ENCODE peak calls at places on chromosome 10, in nine cellular contexts. One of them, this sample, is unnamed.

GRCh38 chr10:14192746-14193145 is 138.0 kb downstream of the FRMD4A start:
- DNase-seq in natural killer cell: no peak
- DNase-seq in OCI-M1: no peak
- DNase-seq in prostate gland: no peak
- DNase-seq in Peyer's patch: no peak
- DNase-seq in stimulated activated CD4-positive, alpha-beta T cell treated with anti-CD3 and anti-CD28 coated beads, Interleukin-1b, Interleukin-23, amount 100 ng/mL, for 1 hour: no peak
- DNase-seq in uterus: no peak
- DNase-seq in EH: no peak
- DNase-seq in activated CD4-positive, alpha-beta T cell treated with anti-CD3 and anti-CD28 coated beads for 48 hours: no peak
- DNase-seq in this sample: no peak

GRCh38 chr10:15605740-15606369 is 113.9 kb downstream of the ITGA8 start:
- DNase-seq in EH: peak
- DNase-seq in natural killer cell: no peak
- DNase-seq in uterus: no peak
- DNase-seq in prostate gland: no peak
- DNase-seq in Peyer's patch: no peak
- DNase-seq in OCI-M1: no peak
- DNase-seq in stimulated activated CD4-positive, alpha-beta T cell treated with anti-CD3 and anti-CD28 coated beads, Interleukin-1b, Interleukin-23, amount 100 ng/mL, for 1 hour: no peak
- DNase-seq in activated CD4-positive, alpha-beta T cell treated with anti-CD3 and anti-CD28 coated beads for 48 hours: no peak
- DNase-seq in this sample: no peak

GRCh38 chr10:72796042-72796441 is 97.5 kb upstream of the OIT3 start:
- DNase-seq in Peyer's patch: no peak
- DNase-seq in activated CD4-positive, alpha-beta T cell treated with anti-CD3 and anti-CD28 coated beads for 48 hours: no peak
- DNase-seq in stimulated activated CD4-positive, alpha-beta T cell treated with anti-CD3 and anti-CD28 coated beads, Interleukin-1b, Interleukin-23, amount 100 ng/mL, for 1 hour: no peak
- DNase-seq in prostate gland: no peak
- DNase-seq in natural killer cell: no peak
- DNase-seq in uterus: no peak
- DNase-seq in OCI-M1: peak
- DNase-seq in EH: peak
- DNase-seq in this sample: no peak

GRCh38 chr10:84118395-84119006 is 20.8 kb upstream of the GHITM start:
- DNase-seq in Peyer's patch: no peak
- DNase-seq in natural killer cell: no peak
- DNase-seq in EH: no peak
- DNase-seq in uterus: no peak
- DNase-seq in prostate gland: no peak
- DNase-seq in activated CD4-positive, alpha-beta T cell treated with anti-CD3 and anti-CD28 coated beads for 48 hours: peak
- DNase-seq in stimulated activated CD4-positive, alpha-beta T cell treated with anti-CD3 and anti-CD28 coated beads, Interleukin-1b, Interleukin-23, amount 100 ng/mL, for 1 hour: no peak
- DNase-seq in OCI-M1: no peak
- DNase-seq in this sample: no peak

GRCh38 chr10:74851834-74852233 is 25.4 kb downstream of the KAT6B start:
- DNase-seq in stimulated activated CD4-positive, alpha-beta T cell treated with anti-CD3 and anti-CD28 coated beads, Interleukin-1b, Interleukin-23, amount 100 ng/mL, for 1 hour: no peak
- DNase-seq in prostate gland: no peak
- DNase-seq in Peyer's patch: no peak
- DNase-seq in EH: peak
- DNase-seq in natural killer cell: no peak
- DNase-seq in activated CD4-positive, alpha-beta T cell treated with anti-CD3 and anti-CD28 coated beads for 48 hours: no peak
- DNase-seq in uterus: no peak
- DNase-seq in OCI-M1: no peak
- DNase-seq in this sample: no peak

GRCh38 chr10:124926548-124926947 is 15.4 kb upstream of the ZRANB1 start:
- DNase-seq in OCI-M1: no peak
- DNase-seq in EH: no peak
- DNase-seq in natural killer cell: no peak
- DNase-seq in prostate gland: no peak
- DNase-seq in Peyer's patch: no peak
- DNase-seq in activated CD4-positive, alpha-beta T cell treated with anti-CD3 and anti-CD28 coated beads for 48 hours: no peak
- DNase-seq in stimulated activated CD4-positive, alpha-beta T cell treated with anti-CD3 and anti-CD28 coated beads, Interleukin-1b, Interleukin-23, amount 100 ng/mL, for 1 hour: no peak
- DNase-seq in uterus: no peak
- DNase-seq in this sample: no peak

GRCh38 chr10:120503695-120504094 is 46.7 kb downstream of the PLPP4 start:
- DNase-seq in OCI-M1: no peak
- DNase-seq in Peyer's patch: no peak
- DNase-seq in uterus: no peak
- DNase-seq in activated CD4-positive, alpha-beta T cell treated with anti-CD3 and anti-CD28 coated beads for 48 hours: no peak
- DNase-seq in EH: peak
- DNase-seq in prostate gland: no peak
- DNase-seq in natural killer cell: no peak
- DNase-seq in stimulated activated CD4-positive, alpha-beta T cell treated with anti-CD3 and anti-CD28 coated beads, Interleukin-1b, Interleukin-23, amount 100 ng/mL, for 1 hour: no peak
- DNase-seq in this sample: no peak

GRCh38 chr10:31321396-31321941 is 2.5 kb downstream of the ZEB1 start:
- DNase-seq in OCI-M1: no peak
- DNase-seq in EH: peak
- DNase-seq in uterus: no peak
- DNase-seq in Peyer's patch: no peak
- DNase-seq in prostate gland: no peak
- DNase-seq in stimulated activated CD4-positive, alpha-beta T cell treated with anti-CD3 and anti-CD28 coated beads, Interleukin-1b, Interleukin-23, amount 100 ng/mL, for 1 hour: no peak
- DNase-seq in natural killer cell: no peak
- DNase-seq in activated CD4-positive, alpha-beta T cell treated with anti-CD3 and anti-CD28 coated beads for 48 hours: peak
- DNase-seq in this sample: no peak

GRCh38 chr10:108735380-108735779 is 1187.9 kb downstream of the XPNPEP1 start:
- DNase-seq in stimulated activated CD4-positive, alpha-beta T cell treated with anti-CD3 and anti-CD28 coated beads, Interleukin-1b, Interleukin-23, amount 100 ng/mL, for 1 hour: no peak
- DNase-seq in prostate gland: no peak
- DNase-seq in activated CD4-positive, alpha-beta T cell treated with anti-CD3 and anti-CD28 coated beads for 48 hours: no peak
- DNase-seq in uterus: no peak
- DNase-seq in natural killer cell: no peak
- DNase-seq in Peyer's patch: no peak
- DNase-seq in OCI-M1: no peak
- DNase-seq in EH: peak
- DNase-seq in this sample: no peak

GRCh38 chr10:12521423-12521822 is 172.1 kb downstream of the CAMK1D start:
- DNase-seq in stimulated activated CD4-positive, alpha-beta T cell treated with anti-CD3 and anti-CD28 coated beads, Interleukin-1b, Interleukin-23, amount 100 ng/mL, for 1 hour: no peak
- DNase-seq in OCI-M1: no peak
- DNase-seq in natural killer cell: no peak
- DNase-seq in prostate gland: no peak
- DNase-seq in uterus: no peak
- DNase-seq in Peyer's patch: no peak
- DNase-seq in activated CD4-positive, alpha-beta T cell treated with anti-CD3 and anti-CD28 coated beads for 48 hours: no peak
- DNase-seq in EH: no peak
- DNase-seq in this sample: no peak

GRCh38 chr10:132520147-132520811 is 17.3 kb upstream of the INPP5A start:
- DNase-seq in activated CD4-positive, alpha-beta T cell treated with anti-CD3 and anti-CD28 coated beads for 48 hours: no peak
- DNase-seq in prostate gland: no peak
- DNase-seq in EH: peak
- DNase-seq in Peyer's patch: peak
- DNase-seq in stimulated activated CD4-positive, alpha-beta T cell treated with anti-CD3 and anti-CD28 coated beads, Interleukin-1b, Interleukin-23, amount 100 ng/mL, for 1 hour: no peak
- DNase-seq in natural killer cell: no peak
- DNase-seq in OCI-M1: no peak
- DNase-seq in uterus: peak
- DNase-seq in this sample: no peak

GRCh38 chr10:76352300-76352699 is 920.9 kb downstream of the LRMDA start:
- DNase-seq in Peyer's patch: no peak
- DNase-seq in stimulated activated CD4-positive, alpha-beta T cell treated with anti-CD3 and anti-CD28 coated beads, Interleukin-1b, Interleukin-23, amount 100 ng/mL, for 1 hour: no peak
- DNase-seq in natural killer cell: no peak
- DNase-seq in uterus: no peak
- DNase-seq in activated CD4-positive, alpha-beta T cell treated with anti-CD3 and anti-CD28 coated beads for 48 hours: no peak
- DNase-seq in prostate gland: no peak
- DNase-seq in OCI-M1: no peak
- DNase-seq in EH: peak
- DNase-seq in this sample: no peak

GRCh38 chr10:62960416-62960815 is 144.2 kb upstream of the EGR2 start:
- DNase-seq in prostate gland: no peak
- DNase-seq in activated CD4-positive, alpha-beta T cell treated with anti-CD3 and anti-CD28 coated beads for 48 hours: no peak
- DNase-seq in natural killer cell: no peak
- DNase-seq in uterus: no peak
- DNase-seq in OCI-M1: no peak
- DNase-seq in stimulated activated CD4-positive, alpha-beta T cell treated with anti-CD3 and anti-CD28 coated beads, Interleukin-1b, Interleukin-23, amount 100 ng/mL, for 1 hour: no peak
- DNase-seq in Peyer's patch: no peak
- DNase-seq in EH: peak
- DNase-seq in this sample: no peak

GRCh38 chr10:29102233-29102632 is 186.6 kb upstream of the LYZL1 start:
- DNase-seq in prostate gland: peak
- DNase-seq in OCI-M1: no peak
- DNase-seq in stimulated activated CD4-positive, alpha-beta T cell treated with anti-CD3 and anti-CD28 coated beads, Interleukin-1b, Interleukin-23, amount 100 ng/mL, for 1 hour: no peak
- DNase-seq in EH: peak
- DNase-seq in natural killer cell: no peak
- DNase-seq in uterus: no peak
- DNase-seq in Peyer's patch: no peak
- DNase-seq in activated CD4-positive, alpha-beta T cell treated with anti-CD3 and anti-CD28 coated beads for 48 hours: no peak
- DNase-seq in this sample: no peak

GRCh38 chr10:5831446-5831782 is 18.2 kb upstream of the GDI2 start:
- DNase-seq in Peyer's patch: no peak
- DNase-seq in prostate gland: no peak
- DNase-seq in uterus: no peak
- DNase-seq in natural killer cell: no peak
- DNase-seq in EH: no peak
- DNase-seq in activated CD4-positive, alpha-beta T cell treated with anti-CD3 and anti-CD28 coated beads for 48 hours: no peak
- DNase-seq in OCI-M1: no peak
- DNase-seq in stimulated activated CD4-positive, alpha-beta T cell treated with anti-CD3 and anti-CD28 coated beads, Interleukin-1b, Interleukin-23, amount 100 ng/mL, for 1 hour: no peak
- DNase-seq in this sample: no peak

GRCh38 chr10:21372651-21373410 is 152.7 kb downstream of the SKIDA1 start:
- DNase-seq in natural killer cell: no peak
- DNase-seq in OCI-M1: peak
- DNase-seq in EH: peak
- DNase-seq in Peyer's patch: peak
- DNase-seq in prostate gland: peak
- DNase-seq in activated CD4-positive, alpha-beta T cell treated with anti-CD3 and anti-CD28 coated beads for 48 hours: peak
- DNase-seq in uterus: peak
- DNase-seq in stimulated activated CD4-positive, alpha-beta T cell treated with anti-CD3 and anti-CD28 coated beads, Interleukin-1b, Interleukin-23, amount 100 ng/mL, for 1 hour: no peak
- DNase-seq in this sample: no peak

GRCh38 chr10:76632158-76633051 is 1005.2 kb downstream of the KCNMA1 start:
- DNase-seq in uterus: no peak
- DNase-seq in prostate gland: no peak
- DNase-seq in Peyer's patch: no peak
- DNase-seq in stimulated activated CD4-positive, alpha-beta T cell treated with anti-CD3 and anti-CD28 coated beads, Interleukin-1b, Interleukin-23, amount 100 ng/mL, for 1 hour: no peak
- DNase-seq in OCI-M1: no peak
- DNase-seq in natural killer cell: no peak
- DNase-seq in activated CD4-positive, alpha-beta T cell treated with anti-CD3 and anti-CD28 coated beads for 48 hours: no peak
- DNase-seq in EH: peak
- DNase-seq in this sample: no peak

GRCh38 chr10:73553316-73553715 is 37.8 kb downstream of the USP54 start:
- DNase-seq in prostate gland: peak
- DNase-seq in EH: no peak
- DNase-seq in OCI-M1: no peak
- DNase-seq in Peyer's patch: no peak
- DNase-seq in stimulated activated CD4-positive, alpha-beta T cell treated with anti-CD3 and anti-CD28 coated beads, Interleukin-1b, Interleukin-23, amount 100 ng/mL, for 1 hour: no peak
- DNase-seq in activated CD4-positive, alpha-beta T cell treated with anti-CD3 and anti-CD28 coated beads for 48 hours: no peak
- DNase-seq in uterus: no peak
- DNase-seq in natural killer cell: no peak
- DNase-seq in this sample: no peak

GRCh38 chr10:108249940-108250339 is 1085.4 kb upstream of the SORCS1 start:
- DNase-seq in stimulated activated CD4-positive, alpha-beta T cell treated with anti-CD3 and anti-CD28 coated beads, Interleukin-1b, Interleukin-23, amount 100 ng/mL, for 1 hour: no peak
- DNase-seq in OCI-M1: peak
- DNase-seq in natural killer cell: no peak
- DNase-seq in Peyer's patch: no peak
- DNase-seq in activated CD4-positive, alpha-beta T cell treated with anti-CD3 and anti-CD28 coated beads for 48 hours: no peak
- DNase-seq in prostate gland: no peak
- DNase-seq in uterus: no peak
- DNase-seq in EH: no peak
- DNase-seq in this sample: no peak

GRCh38 chr10:107546986-107547385 is 382.5 kb upstream of the SORCS1 start:
- DNase-seq in OCI-M1: peak
- DNase-seq in stimulated activated CD4-positive, alpha-beta T cell treated with anti-CD3 and anti-CD28 coated beads, Interleukin-1b, Interleukin-23, amount 100 ng/mL, for 1 hour: no peak
- DNase-seq in uterus: no peak
- DNase-seq in prostate gland: no peak
- DNase-seq in activated CD4-positive, alpha-beta T cell treated with anti-CD3 and anti-CD28 coated beads for 48 hours: no peak
- DNase-seq in Peyer's patch: no peak
- DNase-seq in EH: no peak
- DNase-seq in natural killer cell: no peak
- DNase-seq in this sample: no peak

GRCh38 chr10:23171232-23171876 is 20.8 kb upstream of the PTF1A start:
- DNase-seq in EH: peak
- DNase-seq in natural killer cell: no peak
- DNase-seq in prostate gland: no peak
- DNase-seq in Peyer's patch: no peak
- DNase-seq in uterus: no peak
- DNase-seq in stimulated activated CD4-positive, alpha-beta T cell treated with anti-CD3 and anti-CD28 coated beads, Interleukin-1b, Interleukin-23, amount 100 ng/mL, for 1 hour: no peak
- DNase-seq in activated CD4-positive, alpha-beta T cell treated with anti-CD3 and anti-CD28 coated beads for 48 hours: no peak
- DNase-seq in OCI-M1: no peak
- DNase-seq in this sample: no peak

GRCh38 chr10:119769886-119770285 is 44.0 kb downstream of the INPP5F start:
- DNase-seq in OCI-M1: peak
- DNase-seq in EH: peak
- DNase-seq in stimulated activated CD4-positive, alpha-beta T cell treated with anti-CD3 and anti-CD28 coated beads, Interleukin-1b, Interleukin-23, amount 100 ng/mL, for 1 hour: no peak
- DNase-seq in activated CD4-positive, alpha-beta T cell treated with anti-CD3 and anti-CD28 coated beads for 48 hours: no peak
- DNase-seq in prostate gland: no peak
- DNase-seq in Peyer's patch: no peak
- DNase-seq in uterus: no peak
- DNase-seq in natural killer cell: no peak
- DNase-seq in this sample: no peak

GRCh38 chr10:97291357-97292096 is 910 bp downstream of the ARHGAP19 start:
- DNase-seq in EH: no peak
- DNase-seq in natural killer cell: no peak
- DNase-seq in Peyer's patch: no peak
- DNase-seq in uterus: no peak
- DNase-seq in activated CD4-positive, alpha-beta T cell treated with anti-CD3 and anti-CD28 coated beads for 48 hours: no peak
- DNase-seq in OCI-M1: no peak
- DNase-seq in prostate gland: no peak
- DNase-seq in stimulated activated CD4-positive, alpha-beta T cell treated with anti-CD3 and anti-CD28 coated beads, Interleukin-1b, Interleukin-23, amount 100 ng/mL, for 1 hour: no peak
- DNase-seq in this sample: no peak

GRCh38 chr10:46235705-46236536 is 50.9 kb upstream of the ANTXRL start:
- DNase-seq in OCI-M1: no peak
- DNase-seq in Peyer's patch: peak
- DNase-seq in activated CD4-positive, alpha-beta T cell treated with anti-CD3 and anti-CD28 coated beads for 48 hours: no peak
- DNase-seq in uterus: peak
- DNase-seq in prostate gland: no peak
- DNase-seq in natural killer cell: peak
- DNase-seq in EH: no peak
- DNase-seq in stimulated activated CD4-positive, alpha-beta T cell treated with anti-CD3 and anti-CD28 coated beads, Interleukin-1b, Interleukin-23, amount 100 ng/mL, for 1 hour: no peak
- DNase-seq in this sample: no peak

GRCh38 chr10:14611971-14612693 is 162.6 kb downstream of the FAM107B start:
- DNase-seq in EH: no peak
- DNase-seq in stimulated activated CD4-positive, alpha-beta T cell treated with anti-CD3 and anti-CD28 coated beads, Interleukin-1b, Interleukin-23, amount 100 ng/mL, for 1 hour: no peak
- DNase-seq in uterus: no peak
- DNase-seq in Peyer's patch: no peak
- DNase-seq in prostate gland: no peak
- DNase-seq in activated CD4-positive, alpha-beta T cell treated with anti-CD3 and anti-CD28 coated beads for 48 hours: no peak
- DNase-seq in natural killer cell: no peak
- DNase-seq in OCI-M1: no peak
- DNase-seq in this sample: no peak

GRCh38 chr10:29603516-29603915 is 31.3 kb downstream of the SVIL start:
- DNase-seq in natural killer cell: no peak
- DNase-seq in Peyer's patch: no peak
- DNase-seq in prostate gland: no peak
- DNase-seq in EH: no peak
- DNase-seq in uterus: no peak
- DNase-seq in stimulated activated CD4-positive, alpha-beta T cell treated with anti-CD3 and anti-CD28 coated beads, Interleukin-1b, Interleukin-23, amount 100 ng/mL, for 1 hour: no peak
- DNase-seq in OCI-M1: no peak
- DNase-seq in activated CD4-positive, alpha-beta T cell treated with anti-CD3 and anti-CD28 coated beads for 48 hours: no peak
- DNase-seq in this sample: no peak